ENCODE peak calls at places on chromosome 12, in five cellular contexts. E is endothelial cell of umbilical vein, S is HCT116, J is IMR-90, G is heart left ventricle. M is an unnamed sample.

GRCh38 chr12:16076553-16076952 is 165.4 kb downstream of the DERA start:
- DNase-seq in E (no peak), S (peak; percentile 29), J (peak; percentile 2), G (no peak), M (no peak)

GRCh38 chr12:49673446-49674317 is 33.5 kb downstream of the FMNL3 start:
- DNase-seq in E (peak; percentile 98), S (no peak), J (peak; percentile 94), G (peak; percentile 93), M (peak; percentile 63)

GRCh38 chr12:42585175-42585845 is 4.2 kb downstream of the PRICKLE1 start:
- DNase-seq in E (peak; percentile 36), S (no peak), J (no peak), G (no peak), M (no peak)

GRCh38 chr12:750356-751191 is 1.8 kb upstream of the WNK1 start:
- DNase-seq in E (no peak), S (no peak), J (no peak), G (no peak), M (no peak)

GRCh38 chr12:88305491-88305890 is 163.4 kb downstream of the TMTC3 start:
- DNase-seq in E (peak; percentile 28), S (no peak), J (no peak), G (no peak), M (no peak)

GRCh38 chr12:132445884-132446471 is 44.0 kb upstream of the FBRSL1 start:
- DNase-seq in E (peak; percentile 57), S (peak; percentile 93), J (peak; percentile 70), G (peak; percentile 72), M (peak; percentile 56)

GRCh38 chr12:123032736-123033391 is 52.4 kb downstream of the ARL6IP4 start:
- DNase-seq in E (no peak), S (no peak), J (no peak), G (no peak), M (peak; percentile 39)

GRCh38 chr12:64943686-64944085 is 119.2 kb downstream of the TBC1D30 start:
- DNase-seq in E (no peak), S (no peak), J (no peak), G (no peak), M (no peak)

GRCh38 chr12:79067977-79068376 is 203.4 kb downstream of the SYT1 start:
- DNase-seq in E (no peak), S (no peak), J (no peak), G (no peak), M (no peak)

GRCh38 chr12:110530511-110530910 is 28.4 kb downstream of the RAD9B start:
- DNase-seq in E (no peak), S (no peak), J (no peak), G (no peak), M (no peak)

GRCh38 chr12:119369907-119370546 is 35.5 kb downstream of the CCDC60 start:
- DNase-seq in E (no peak), S (no peak), J (no peak), G (no peak), M (no peak)

DNA sequence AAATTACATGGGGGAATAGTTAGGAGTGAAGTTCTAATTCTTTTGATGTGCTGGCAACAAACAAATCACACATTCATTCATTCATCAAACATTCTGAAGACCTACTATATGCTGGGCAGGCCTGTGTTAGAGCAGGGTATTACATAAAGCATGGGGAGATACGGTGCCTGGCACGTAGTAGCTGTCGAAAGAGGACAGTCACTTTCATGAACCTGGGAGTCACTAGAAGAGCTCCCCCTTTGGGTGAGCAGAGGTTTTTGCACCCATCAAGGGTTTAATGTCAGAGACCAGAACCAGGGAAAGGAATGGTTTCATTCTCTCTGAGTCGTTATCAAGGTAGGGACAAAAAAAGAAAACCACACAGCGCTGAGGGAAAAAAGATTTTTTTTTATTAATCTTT is 10.0 kb downstream of the LHX5 start:
- DNase-seq in E (no peak), S (peak; percentile 29), J (no peak), G (no peak), M (no peak)
- TF ChIP-seq CTCF in E (peak; percentile 43), S (peak; percentile 54), J (peak; percentile 41), G (no peak), M (peak; percentile 31)

GRCh38 chr12:7162691-7163114 is 26.8 kb upstream of the PEX5 start:
- DNase-seq in E (no peak), S (peak; percentile 76), J (no peak), G (no peak), M (no peak)
- H3K4me3 ChIP-seq in E (no peak overlapping the region), S (peak overlapping the region; percentile 34), J (no peak overlapping the region), G (no peak overlapping the region), M (no peak overlapping the region)

DNA sequence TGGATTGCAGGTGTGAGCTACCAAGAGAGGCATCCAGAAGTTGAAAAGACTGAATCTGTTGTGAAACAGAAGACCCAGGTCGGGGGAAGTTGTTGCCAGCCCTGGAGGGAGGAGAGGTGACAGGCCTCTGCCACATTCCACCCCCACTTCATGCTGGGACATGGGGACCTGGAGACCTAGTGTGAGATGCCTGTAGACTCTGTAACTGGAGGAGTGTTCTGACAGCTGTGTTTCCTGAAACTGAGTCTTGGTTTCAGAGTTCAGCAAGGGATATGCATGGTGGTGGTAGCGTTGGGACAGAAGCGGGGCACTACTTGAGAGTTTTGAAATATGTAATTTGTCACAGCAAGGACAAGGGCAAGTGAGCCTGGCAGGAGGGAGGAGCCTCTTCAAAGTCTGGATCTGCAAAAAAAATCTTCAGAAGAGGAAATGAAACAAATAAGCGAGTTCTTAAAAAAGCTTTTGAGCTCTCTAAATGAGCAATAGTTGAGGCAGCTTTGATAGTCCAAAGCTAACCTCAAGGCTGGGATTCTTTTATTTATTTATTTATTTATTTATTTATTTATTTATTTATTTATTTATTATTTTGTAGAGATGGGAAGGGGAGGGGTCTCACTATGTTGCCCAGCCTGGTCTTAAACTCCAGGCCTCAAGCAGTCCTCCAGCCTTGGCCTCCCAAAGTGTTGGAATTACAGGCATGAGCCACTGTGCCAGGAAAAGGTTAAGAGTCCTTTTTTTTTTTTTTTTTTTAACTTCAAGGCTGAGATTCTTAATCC is 58.9 kb upstream of the EEA1 start:
- DNase-seq in E (peak; percentile 34), S (no peak), J (no peak), G (no peak), M (no peak)
- TF ChIP-seq POLR2A in E (no peak), S (no peak), J (no peak), G (no peak), M (no peak)

GRCh38 chr12:95583933-95584332 is 32.7 kb upstream of the USP44 start:
- DNase-seq in E (no peak), S (peak; percentile 8), J (no peak), G (no peak), M (no peak)

GRCh38 chr12:95577820-95578219 is 26.5 kb upstream of the USP44 start:
- DNase-seq in E (no peak), S (no peak), J (no peak), G (no peak), M (no peak)

GRCh38 chr12:95582230-95583058 is 31.2 kb upstream of the USP44 start:
- DNase-seq in E (peak; percentile 86), S (peak; percentile 51), J (peak; percentile 77), G (no peak), M (no peak)
- TF ChIP-seq CTCF in E (peak; percentile 48), S (peak; percentile 72), J (peak; percentile 85), G (peak; percentile 73), M (peak; percentile 53)

GRCh38 chr12:39835517-39836489 is 216.2 kb upstream of the ABCD2 start:
- DNase-seq in E (no peak), S (no peak), J (no peak), G (no peak), M (no peak)

GRCh38 chr12:39830862-39831520 is 211.4 kb upstream of the ABCD2 start:
- DNase-seq in E (no peak), S (no peak), J (no peak), G (no peak), M (no peak)

GRCh38 chr12:39831587-39832315 is 212.1 kb upstream of the ABCD2 start:
- DNase-seq in E (peak; percentile 42), S (no peak), J (peak; percentile 30), G (no peak), M (no peak)
- H3K4me3 ChIP-seq in E (no peak overlapping the region), S (no peak overlapping the region), J (no peak overlapping the region), G (no peak overlapping the region), M (no peak overlapping the region)

GRCh38 chr12:8033153-8034044 is 883 bp downstream of the FOXJ2 start:
- DNase-seq in E (peak; percentile 54), S (no peak), J (peak; percentile 33), G (no peak), M (peak; percentile 51)
- TF ChIP-seq POLR2A in E (no peak), S (no peak), J (peak; percentile 11), G (no peak), M (no peak)

DNA sequence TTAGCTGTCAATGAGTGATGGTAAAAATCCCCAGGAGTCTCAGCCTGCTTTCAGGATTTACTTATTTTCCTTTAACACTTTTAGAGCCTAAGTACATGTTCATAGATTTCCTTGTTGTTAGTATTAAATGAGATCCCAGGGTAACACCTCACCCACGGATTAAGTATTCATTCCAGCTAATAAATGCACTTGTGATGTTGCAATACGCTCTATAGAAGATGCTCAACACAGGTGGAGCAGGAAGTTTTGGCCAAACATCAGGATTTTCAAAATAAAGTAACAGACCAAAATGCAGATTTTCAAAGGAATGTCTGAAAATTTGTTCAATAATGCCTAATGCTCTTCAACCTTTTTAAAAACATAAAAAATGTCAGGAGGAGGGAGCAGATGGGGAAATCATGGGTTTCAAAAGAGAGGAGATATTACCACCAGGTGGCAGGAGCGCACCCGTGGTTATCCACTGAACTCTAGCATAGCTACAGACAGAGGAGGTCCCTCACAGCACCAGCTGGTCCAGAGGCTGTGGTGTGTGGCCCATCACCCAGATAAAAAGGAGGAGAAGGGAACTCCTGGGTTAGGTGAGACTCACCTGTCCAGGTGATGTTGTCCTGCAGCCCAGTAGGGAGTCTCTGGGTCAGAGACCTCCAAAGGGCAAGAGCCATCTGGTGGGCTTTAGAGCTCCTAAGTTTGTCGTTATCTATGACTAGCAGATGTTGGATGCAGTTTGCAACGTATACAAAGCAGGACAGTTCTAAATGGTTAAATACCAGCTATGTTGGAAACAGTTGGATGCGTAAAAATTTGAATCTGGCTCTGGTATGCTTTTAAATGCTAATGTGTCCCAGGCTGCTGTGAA is 1158.4 kb upstream of the TMEM132C start:
- DNase-seq in E (no peak), S (peak; percentile 35), J (peak; percentile 42), G (no peak), M (peak; percentile 60)
- TF ChIP-seq CTCF in E (no peak), S (peak; percentile 74), J (peak; percentile 51), G (peak; percentile 56), M (peak; percentile 76)